ENCODE peak calls at places on chromosomes 7 and 10, in ten cellular contexts. One of them, this sample, is unnamed.

GRCh38 chr7:101598981-101599681 is 30.0 kb downstream of the MYL10 start:
- DNase-seq in EL: peak
- DNase-seq in SW 1271: no peak
- DNase-seq in amniotic epithelial cell: no peak
- DNase-seq in choroid plexus epithelial cell: no peak
- DNase-seq in AG08395: peak
- DNase-seq in LoVo: no peak
- DNase-seq in CD8-positive, alpha-beta T cell: no peak
- DNase-seq in kidney glomerular epithelial cell: no peak
- DNase-seq in stimulated activated CD4-positive, alpha-beta T cell treated with anti-CD3 and anti-CD28 coated beads, Interleukin-15, amount 100 ng/mL, for 24 hours: no peak
- DNase-seq in this sample: no peak

GRCh38 chr10:68318331-68319059 is 13.4 kb upstream of the HNRNPH3 start:
- DNase-seq in CD8-positive, alpha-beta T cell: no peak
- DNase-seq in stimulated activated CD4-positive, alpha-beta T cell treated with anti-CD3 and anti-CD28 coated beads, Interleukin-15, amount 100 ng/mL, for 24 hours: no peak
- DNase-seq in SW 1271: no peak
- DNase-seq in AG08395: no peak
- DNase-seq in choroid plexus epithelial cell: no peak
- DNase-seq in amniotic epithelial cell: no peak
- DNase-seq in LoVo: no peak
- DNase-seq in kidney glomerular epithelial cell: no peak
- DNase-seq in EL: no peak
- DNase-seq in this sample: no peak

GRCh38 chr10:43304687-43305333 is 37.9 kb upstream of the RASGEF1A start:
- DNase-seq in CD8-positive, alpha-beta T cell: peak
- DNase-seq in AG08395: peak
- DNase-seq in kidney glomerular epithelial cell: peak
- DNase-seq in SW 1271: no peak
- DNase-seq in amniotic epithelial cell: peak
- DNase-seq in stimulated activated CD4-positive, alpha-beta T cell treated with anti-CD3 and anti-CD28 coated beads, Interleukin-15, amount 100 ng/mL, for 24 hours: peak
- DNase-seq in LoVo: peak
- DNase-seq in choroid plexus epithelial cell: peak
- DNase-seq in EL: peak
- DNase-seq in this sample: peak

GRCh38 chr7:134826105-134826504 is 46.7 kb downstream of the CALD1 start:
- DNase-seq in LoVo: no peak
- DNase-seq in CD8-positive, alpha-beta T cell: no peak
- DNase-seq in AG08395: peak
- DNase-seq in EL: peak
- DNase-seq in kidney glomerular epithelial cell: peak
- DNase-seq in amniotic epithelial cell: peak
- DNase-seq in choroid plexus epithelial cell: peak
- DNase-seq in SW 1271: no peak
- DNase-seq in stimulated activated CD4-positive, alpha-beta T cell treated with anti-CD3 and anti-CD28 coated beads, Interleukin-15, amount 100 ng/mL, for 24 hours: no peak
- DNase-seq in this sample: peak

GRCh38 chr10:86553639-86554038 is 32.0 kb upstream of the WAPL start:
- DNase-seq in EL: no peak
- DNase-seq in choroid plexus epithelial cell: no peak
- DNase-seq in amniotic epithelial cell: no peak
- DNase-seq in SW 1271: no peak
- DNase-seq in stimulated activated CD4-positive, alpha-beta T cell treated with anti-CD3 and anti-CD28 coated beads, Interleukin-15, amount 100 ng/mL, for 24 hours: no peak
- DNase-seq in LoVo: no peak
- DNase-seq in CD8-positive, alpha-beta T cell: no peak
- DNase-seq in kidney glomerular epithelial cell: no peak
- DNase-seq in AG08395: no peak
- DNase-seq in this sample: no peak

GRCh38 chr10:131371571-131371970 is 60.0 kb upstream of the TCERG1L start:
- DNase-seq in choroid plexus epithelial cell: no peak
- DNase-seq in SW 1271: no peak
- DNase-seq in amniotic epithelial cell: no peak
- DNase-seq in EL: no peak
- DNase-seq in LoVo: no peak
- DNase-seq in CD8-positive, alpha-beta T cell: no peak
- DNase-seq in AG08395: no peak
- DNase-seq in kidney glomerular epithelial cell: no peak
- DNase-seq in stimulated activated CD4-positive, alpha-beta T cell treated with anti-CD3 and anti-CD28 coated beads, Interleukin-15, amount 100 ng/mL, for 24 hours: no peak
- DNase-seq in this sample: no peak

GRCh38 chr7:46522354-46522906 is 601.4 kb upstream of the IGFBP3 start:
- DNase-seq in choroid plexus epithelial cell: no peak
- DNase-seq in LoVo: no peak
- DNase-seq in EL: no peak
- DNase-seq in amniotic epithelial cell: no peak
- DNase-seq in stimulated activated CD4-positive, alpha-beta T cell treated with anti-CD3 and anti-CD28 coated beads, Interleukin-15, amount 100 ng/mL, for 24 hours: no peak
- DNase-seq in AG08395: no peak
- DNase-seq in kidney glomerular epithelial cell: no peak
- DNase-seq in CD8-positive, alpha-beta T cell: no peak
- DNase-seq in SW 1271: no peak
- DNase-seq in this sample: no peak

GRCh38 chr7:628826-629225 is 97.7 kb upstream of the DNAAF5 start:
- DNase-seq in kidney glomerular epithelial cell: no peak
- DNase-seq in EL: no peak
- DNase-seq in LoVo: no peak
- DNase-seq in AG08395: no peak
- DNase-seq in SW 1271: no peak
- DNase-seq in amniotic epithelial cell: no peak
- DNase-seq in CD8-positive, alpha-beta T cell: no peak
- DNase-seq in choroid plexus epithelial cell: no peak
- DNase-seq in stimulated activated CD4-positive, alpha-beta T cell treated with anti-CD3 and anti-CD28 coated beads, Interleukin-15, amount 100 ng/mL, for 24 hours: no peak
- DNase-seq in this sample: no peak

GRCh38 chr7:151249732-151250072 is 1.2 kb upstream of the SMARCD3 start:
- DNase-seq in choroid plexus epithelial cell: peak
- DNase-seq in stimulated activated CD4-positive, alpha-beta T cell treated with anti-CD3 and anti-CD28 coated beads, Interleukin-15, amount 100 ng/mL, for 24 hours: no peak
- DNase-seq in AG08395: peak
- DNase-seq in LoVo: no peak
- DNase-seq in CD8-positive, alpha-beta T cell: no peak
- DNase-seq in amniotic epithelial cell: peak
- DNase-seq in EL: peak
- DNase-seq in SW 1271: no peak
- DNase-seq in kidney glomerular epithelial cell: peak
- DNase-seq in this sample: peak

GRCh38 chr7:123883154-123883553 is 38.2 kb downstream of the HYAL4 start:
- DNase-seq in EL: no peak
- DNase-seq in CD8-positive, alpha-beta T cell: no peak
- DNase-seq in kidney glomerular epithelial cell: no peak
- DNase-seq in LoVo: no peak
- DNase-seq in amniotic epithelial cell: no peak
- DNase-seq in AG08395: no peak
- DNase-seq in choroid plexus epithelial cell: no peak
- DNase-seq in stimulated activated CD4-positive, alpha-beta T cell treated with anti-CD3 and anti-CD28 coated beads, Interleukin-15, amount 100 ng/mL, for 24 hours: no peak
- DNase-seq in SW 1271: no peak
- DNase-seq in this sample: no peak

GRCh38 chr10:116653885-116654284 is 33.1 kb downstream of the PNLIPRP2 start:
- DNase-seq in kidney glomerular epithelial cell: no peak
- DNase-seq in CD8-positive, alpha-beta T cell: no peak
- DNase-seq in choroid plexus epithelial cell: no peak
- DNase-seq in EL: no peak
- DNase-seq in LoVo: no peak
- DNase-seq in AG08395: no peak
- DNase-seq in amniotic epithelial cell: no peak
- DNase-seq in stimulated activated CD4-positive, alpha-beta T cell treated with anti-CD3 and anti-CD28 coated beads, Interleukin-15, amount 100 ng/mL, for 24 hours: no peak
- DNase-seq in SW 1271: no peak
- DNase-seq in this sample: no peak

GRCh38 chr7:1917221-1918062 is 247.4 kb downstream of the ELFN1 start:
- DNase-seq in SW 1271: no peak
- DNase-seq in choroid plexus epithelial cell: no peak
- DNase-seq in amniotic epithelial cell: peak
- DNase-seq in CD8-positive, alpha-beta T cell: no peak
- DNase-seq in kidney glomerular epithelial cell: no peak
- DNase-seq in stimulated activated CD4-positive, alpha-beta T cell treated with anti-CD3 and anti-CD28 coated beads, Interleukin-15, amount 100 ng/mL, for 24 hours: no peak
- DNase-seq in LoVo: no peak
- DNase-seq in EL: no peak
- DNase-seq in AG08395: peak
- DNase-seq in this sample: peak

GRCh38 chr10:122168598-122168997 is 102.5 kb upstream of the BTBD16 start:
- DNase-seq in choroid plexus epithelial cell: peak
- DNase-seq in CD8-positive, alpha-beta T cell: no peak
- DNase-seq in amniotic epithelial cell: no peak
- DNase-seq in stimulated activated CD4-positive, alpha-beta T cell treated with anti-CD3 and anti-CD28 coated beads, Interleukin-15, amount 100 ng/mL, for 24 hours: no peak
- DNase-seq in kidney glomerular epithelial cell: no peak
- DNase-seq in LoVo: no peak
- DNase-seq in AG08395: no peak
- DNase-seq in EL: no peak
- DNase-seq in SW 1271: no peak
- DNase-seq in this sample: no peak

GRCh38 chr7:151806938-151807775 is 69.8 kb downstream of the PRKAG2 start:
- DNase-seq in stimulated activated CD4-positive, alpha-beta T cell treated with anti-CD3 and anti-CD28 coated beads, Interleukin-15, amount 100 ng/mL, for 24 hours: no peak
- DNase-seq in AG08395: no peak
- DNase-seq in kidney glomerular epithelial cell: no peak
- DNase-seq in LoVo: no peak
- DNase-seq in EL: no peak
- DNase-seq in CD8-positive, alpha-beta T cell: no peak
- DNase-seq in amniotic epithelial cell: no peak
- DNase-seq in SW 1271: no peak
- DNase-seq in choroid plexus epithelial cell: no peak
- DNase-seq in this sample: no peak

GRCh38 chr7:87059525-87060287 is at the start of gene ELAPOR2:
- DNase-seq in kidney glomerular epithelial cell: peak
- DNase-seq in EL: peak
- DNase-seq in stimulated activated CD4-positive, alpha-beta T cell treated with anti-CD3 and anti-CD28 coated beads, Interleukin-15, amount 100 ng/mL, for 24 hours: peak
- DNase-seq in SW 1271: peak
- DNase-seq in LoVo: peak
- DNase-seq in CD8-positive, alpha-beta T cell: peak
- DNase-seq in amniotic epithelial cell: no peak
- DNase-seq in choroid plexus epithelial cell: peak
- DNase-seq in AG08395: peak
- DNase-seq in this sample: peak

GRCh38 chr10:89163265-89163995 is 43.7 kb downstream of the CH25H start:
- DNase-seq in SW 1271: no peak
- DNase-seq in CD8-positive, alpha-beta T cell: no peak
- DNase-seq in EL: no peak
- DNase-seq in choroid plexus epithelial cell: no peak
- DNase-seq in LoVo: no peak
- DNase-seq in amniotic epithelial cell: no peak
- DNase-seq in AG08395: peak
- DNase-seq in kidney glomerular epithelial cell: no peak
- DNase-seq in stimulated activated CD4-positive, alpha-beta T cell treated with anti-CD3 and anti-CD28 coated beads, Interleukin-15, amount 100 ng/mL, for 24 hours: peak
- DNase-seq in this sample: no peak

GRCh38 chr7:106421181-106421762 is 136.5 kb upstream of the NAMPT start:
- DNase-seq in amniotic epithelial cell: peak
- DNase-seq in choroid plexus epithelial cell: peak
- DNase-seq in SW 1271: no peak
- DNase-seq in EL: peak
- DNase-seq in CD8-positive, alpha-beta T cell: no peak
- DNase-seq in AG08395: peak
- DNase-seq in LoVo: no peak
- DNase-seq in stimulated activated CD4-positive, alpha-beta T cell treated with anti-CD3 and anti-CD28 coated beads, Interleukin-15, amount 100 ng/mL, for 24 hours: peak
- DNase-seq in kidney glomerular epithelial cell: peak
- DNase-seq in this sample: peak

GRCh38 chr7:15130666-15131541 is 228.4 kb upstream of the DGKB start:
- DNase-seq in AG08395: peak
- DNase-seq in LoVo: peak
- DNase-seq in choroid plexus epithelial cell: peak
- DNase-seq in CD8-positive, alpha-beta T cell: no peak
- DNase-seq in kidney glomerular epithelial cell: peak
- DNase-seq in amniotic epithelial cell: peak
- DNase-seq in SW 1271: no peak
- DNase-seq in stimulated activated CD4-positive, alpha-beta T cell treated with anti-CD3 and anti-CD28 coated beads, Interleukin-15, amount 100 ng/mL, for 24 hours: no peak
- DNase-seq in EL: peak
- DNase-seq in this sample: peak